ENCODE peak calls at places on chromosomes 5 and 9, in ten cellular contexts. One of them, this sample, is unnamed.

GRCh38 chr5:172283020-172283861 is at the start of gene UBTD2:
- DNase-seq in GM20000: peak; percentile 96
- DNase-seq in NB4: peak; percentile 86
- DNase-seq in cardiac fibroblast: peak; percentile 67
- DNase-seq in left lung: peak; percentile 97
- DNase-seq in DND-41: peak; percentile 82
- DNase-seq in IMR-90: peak; percentile 70
- DNase-seq in upper lobe of right lung: peak; percentile 93
- DNase-seq in right atrium auricular region: peak; percentile 68
- DNase-seq in Peyer's patch: peak; percentile 74
- DNase-seq in this sample: no peak

GRCh38 chr9:105392531-105392930 is 55.3 kb upstream of the FSD1L start:
- DNase-seq in upper lobe of right lung: no peak
- DNase-seq in IMR-90: no peak
- DNase-seq in Peyer's patch: no peak
- DNase-seq in right atrium auricular region: no peak
- DNase-seq in left lung: no peak
- DNase-seq in NB4: no peak
- DNase-seq in cardiac fibroblast: no peak
- DNase-seq in DND-41: no peak
- DNase-seq in GM20000: no peak
- DNase-seq in this sample: no peak

GRCh38 chr5:177098103-177098771 is 11.5 kb downstream of the FGFR4 start:
- DNase-seq in GM20000: no peak
- DNase-seq in cardiac fibroblast: no peak
- DNase-seq in upper lobe of right lung: no peak
- DNase-seq in Peyer's patch: no peak
- DNase-seq in left lung: no peak
- DNase-seq in NB4: no peak
- DNase-seq in DND-41: no peak
- DNase-seq in right atrium auricular region: no peak
- DNase-seq in IMR-90: peak; percentile 41
- DNase-seq in this sample: no peak

GRCh38 chr5:154165886-154166285 is 24.6 kb upstream of the GALNT10 start:
- DNase-seq in cardiac fibroblast: no peak
- DNase-seq in DND-41: no peak
- DNase-seq in NB4: no peak
- DNase-seq in left lung: no peak
- DNase-seq in Peyer's patch: no peak
- DNase-seq in right atrium auricular region: no peak
- DNase-seq in IMR-90: no peak
- DNase-seq in upper lobe of right lung: no peak
- DNase-seq in GM20000: no peak
- DNase-seq in this sample: no peak

GRCh38 chr5:172905771-172906170 is 53.5 kb upstream of the RPL26L1 start:
- DNase-seq in Peyer's patch: no peak
- DNase-seq in IMR-90: no peak
- DNase-seq in GM20000: no peak
- DNase-seq in cardiac fibroblast: no peak
- DNase-seq in upper lobe of right lung: no peak
- DNase-seq in right atrium auricular region: no peak
- DNase-seq in NB4: no peak
- DNase-seq in DND-41: no peak
- DNase-seq in left lung: no peak
- DNase-seq in this sample: no peak

GRCh38 chr5:127936439-127936972 is 147.1 kb upstream of the SLC12A2 start:
- DNase-seq in Peyer's patch: no peak
- DNase-seq in DND-41: no peak
- DNase-seq in NB4: no peak
- DNase-seq in upper lobe of right lung: no peak
- DNase-seq in left lung: no peak
- DNase-seq in right atrium auricular region: no peak
- DNase-seq in IMR-90: no peak
- DNase-seq in cardiac fibroblast: no peak
- DNase-seq in GM20000: peak; percentile 43
- DNase-seq in this sample: no peak

GRCh38 chr5:133938932-133939331 is 29.5 kb downstream of the C5orf15 start:
- DNase-seq in Peyer's patch: no peak
- DNase-seq in cardiac fibroblast: no peak
- DNase-seq in GM20000: peak; percentile 42
- DNase-seq in NB4: no peak
- DNase-seq in DND-41: no peak
- DNase-seq in left lung: no peak
- DNase-seq in right atrium auricular region: no peak
- DNase-seq in IMR-90: no peak
- DNase-seq in upper lobe of right lung: no peak
- DNase-seq in this sample: no peak

GRCh38 chr5:180975338-180975737 is 13.3 kb upstream of the BTNL3 start:
- DNase-seq in cardiac fibroblast: no peak
- DNase-seq in GM20000: peak; percentile 34
- DNase-seq in DND-41: peak; percentile 9
- DNase-seq in right atrium auricular region: no peak
- DNase-seq in left lung: no peak
- DNase-seq in IMR-90: no peak
- DNase-seq in Peyer's patch: peak; percentile 21
- DNase-seq in NB4: peak; percentile 56
- DNase-seq in upper lobe of right lung: no peak
- DNase-seq in this sample: no peak

GRCh38 chr5:76851713-76852369 is 2.0 kb downstream of the S100Z start:
- DNase-seq in IMR-90: no peak
- DNase-seq in right atrium auricular region: peak; percentile 63
- DNase-seq in GM20000: no peak
- DNase-seq in Peyer's patch: no peak
- DNase-seq in upper lobe of right lung: no peak
- DNase-seq in DND-41: no peak
- DNase-seq in cardiac fibroblast: no peak
- DNase-seq in left lung: no peak
- DNase-seq in NB4: peak; percentile 29
- DNase-seq in this sample: no peak

GRCh38 chr9:134296301-134297081 is 29.8 kb upstream of the RXRA start:
- DNase-seq in right atrium auricular region: no peak
- DNase-seq in left lung: peak; percentile 68
- DNase-seq in GM20000: no peak
- DNase-seq in Peyer's patch: no peak
- DNase-seq in NB4: no peak
- DNase-seq in DND-41: no peak
- DNase-seq in IMR-90: no peak
- DNase-seq in upper lobe of right lung: no peak
- DNase-seq in cardiac fibroblast: no peak
- DNase-seq in this sample: no peak

DNA sequence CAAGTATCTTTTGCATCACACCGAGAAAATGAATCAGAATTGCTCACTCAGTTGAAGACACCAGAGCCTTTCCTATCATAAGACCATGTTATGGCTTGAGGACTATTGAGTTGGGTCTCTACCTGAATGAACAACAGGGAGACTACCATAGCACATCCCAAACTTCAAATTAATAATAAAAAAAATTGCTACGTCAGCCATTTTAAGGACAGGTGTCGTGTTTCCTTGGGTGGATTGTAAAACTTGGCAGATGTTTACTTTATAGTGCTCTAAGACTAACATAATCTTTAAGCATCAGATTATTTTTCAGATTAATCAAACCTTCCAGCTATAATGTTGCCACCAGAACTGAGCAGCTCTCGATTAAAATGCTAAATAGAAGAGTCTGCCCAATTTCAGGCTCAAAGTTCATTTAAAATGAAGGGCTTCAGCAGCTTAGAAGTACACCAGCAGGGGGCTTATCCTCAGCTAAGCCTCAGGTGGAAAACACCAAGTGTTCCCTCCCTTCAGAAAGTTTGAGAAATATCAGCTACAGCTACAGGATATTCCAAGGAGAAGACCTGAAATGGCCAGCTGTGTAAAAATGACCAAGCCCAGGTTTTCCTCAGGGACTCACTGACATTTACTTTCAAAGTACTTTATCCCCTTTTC is 395.5 kb downstream of the DTWD2 start:
- DNase-seq in right atrium auricular region: no peak
- DNase-seq in cardiac fibroblast: no peak
- DNase-seq in DND-41: no peak
- DNase-seq in GM20000: no peak
- DNase-seq in IMR-90: no peak
- DNase-seq in upper lobe of right lung: no peak
- DNase-seq in Peyer's patch: no peak
- DNase-seq in left lung: no peak
- DNase-seq in NB4: no peak
- DNase-seq in this sample: no peak
- TF ChIP-seq CTCF in right atrium auricular region: no peak
- TF ChIP-seq CTCF in cardiac fibroblast: no peak
- TF ChIP-seq CTCF in DND-41: peak; percentile 36
- TF ChIP-seq CTCF in GM20000: no peak
- TF ChIP-seq CTCF in IMR-90: no peak
- TF ChIP-seq CTCF in upper lobe of right lung: no peak
- TF ChIP-seq CTCF in Peyer's patch: no peak
- TF ChIP-seq CTCF in left lung: no peak
- TF ChIP-seq CTCF in NB4: peak; percentile 12
- TF ChIP-seq CTCF in this sample: peak; percentile 17

DNA sequence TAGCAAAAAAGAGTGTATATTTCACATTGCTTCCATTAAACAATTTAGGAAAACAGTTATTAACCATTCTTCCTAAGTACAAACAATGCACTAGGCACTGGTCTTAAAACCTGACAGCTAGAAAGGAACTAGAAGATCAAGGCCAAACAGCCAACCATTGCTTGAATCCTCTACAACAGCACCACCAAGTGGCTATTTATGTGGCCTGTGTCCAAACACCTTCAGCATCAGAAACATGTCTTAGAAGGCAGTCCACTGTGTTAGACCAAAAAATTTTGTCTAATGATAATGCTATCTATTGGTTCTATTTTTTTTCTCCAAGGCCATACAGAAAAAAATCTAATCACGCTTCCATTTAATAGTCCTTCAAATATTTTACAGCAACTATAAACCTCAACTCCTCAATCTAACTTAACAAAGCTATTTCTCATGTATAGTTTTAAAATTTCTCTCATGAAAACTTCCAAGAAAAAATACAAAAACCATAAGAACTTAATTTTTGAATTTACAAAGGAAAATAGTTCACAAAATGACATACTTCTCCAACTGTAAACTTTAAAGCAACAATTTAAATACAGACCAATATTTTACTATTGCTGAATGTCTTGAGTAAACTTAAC is 36.1 kb downstream of the CAAP1 start:
- DNase-seq in right atrium auricular region: no peak
- DNase-seq in NB4: peak; percentile 50
- DNase-seq in GM20000: peak; percentile 41
- DNase-seq in upper lobe of right lung: no peak
- DNase-seq in cardiac fibroblast: peak; percentile 79
- DNase-seq in IMR-90: peak; percentile 38
- DNase-seq in DND-41: peak; percentile 21
- DNase-seq in left lung: no peak
- DNase-seq in Peyer's patch: no peak
- DNase-seq in this sample: no peak
- TF ChIP-seq CTCF in right atrium auricular region: peak; percentile 24
- TF ChIP-seq CTCF in NB4: peak; percentile 34
- TF ChIP-seq CTCF in GM20000: peak; percentile 35
- TF ChIP-seq CTCF in upper lobe of right lung: peak; percentile 37
- TF ChIP-seq CTCF in cardiac fibroblast: peak; percentile 61
- TF ChIP-seq CTCF in IMR-90: peak; percentile 33
- TF ChIP-seq CTCF in DND-41: peak; percentile 66
- TF ChIP-seq CTCF in left lung: no peak
- TF ChIP-seq CTCF in Peyer's patch: no peak
- TF ChIP-seq CTCF in this sample: peak; percentile 35

DNA sequence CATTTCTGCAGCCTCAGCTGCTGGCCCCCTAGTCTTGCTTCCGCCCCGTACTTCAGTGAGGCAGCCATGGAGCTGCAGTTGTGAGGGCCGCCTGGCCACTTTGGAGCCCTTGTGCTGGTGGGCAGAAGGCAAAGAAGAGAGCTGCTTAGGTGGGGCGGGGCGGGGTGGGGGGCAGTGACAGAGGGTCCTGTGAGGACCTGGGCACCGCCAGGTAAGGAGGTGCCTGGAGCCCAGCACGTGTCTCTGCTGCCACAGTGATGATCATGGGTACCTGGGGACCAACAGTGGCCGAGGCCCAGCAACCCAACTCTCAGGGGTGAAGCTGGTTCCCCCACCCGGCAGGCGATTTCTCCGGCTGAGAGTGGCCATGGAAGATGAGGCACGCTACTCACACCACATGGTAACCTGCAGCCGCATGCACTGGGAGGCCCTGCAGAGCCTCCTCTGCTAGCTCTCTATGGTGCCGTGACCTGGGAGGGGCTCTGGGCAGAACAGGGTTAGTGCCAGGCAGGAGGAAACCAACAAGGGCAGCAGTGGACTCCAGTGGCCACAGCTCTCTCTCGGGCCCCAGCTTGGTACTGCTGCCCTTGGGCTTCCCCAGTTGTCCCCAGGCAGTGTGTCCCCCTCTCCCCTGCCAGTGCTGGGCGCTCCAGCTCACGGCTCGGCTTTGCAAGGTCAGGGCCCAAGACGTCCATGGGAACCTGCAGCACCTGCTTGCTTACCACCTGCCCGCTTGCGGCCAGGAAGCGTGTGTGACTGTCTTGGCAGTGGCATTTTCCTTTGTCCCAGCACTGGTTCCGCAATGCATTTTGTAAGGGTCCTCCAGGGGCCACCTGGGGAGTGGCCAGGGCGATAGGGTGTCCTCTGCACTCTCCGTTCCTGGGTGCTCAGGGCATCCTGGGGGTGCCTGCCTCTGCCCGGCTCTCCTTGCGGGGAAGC is 24.0 kb downstream of the NDUFS6 start:
- DNase-seq in cardiac fibroblast: no peak
- DNase-seq in Peyer's patch: no peak
- DNase-seq in DND-41: no peak
- DNase-seq in NB4: no peak
- DNase-seq in upper lobe of right lung: no peak
- DNase-seq in left lung: peak; percentile 69
- DNase-seq in right atrium auricular region: no peak
- DNase-seq in IMR-90: no peak
- DNase-seq in GM20000: no peak
- DNase-seq in this sample: no peak
- TF ChIP-seq CTCF in cardiac fibroblast: no peak
- TF ChIP-seq CTCF in Peyer's patch: no peak
- TF ChIP-seq CTCF in DND-41: no peak
- TF ChIP-seq CTCF in NB4: no peak
- TF ChIP-seq CTCF in upper lobe of right lung: no peak
- TF ChIP-seq CTCF in left lung: no peak
- TF ChIP-seq CTCF in right atrium auricular region: no peak
- TF ChIP-seq CTCF in IMR-90: no peak
- TF ChIP-seq CTCF in GM20000: no peak
- TF ChIP-seq CTCF in this sample: no peak

DNA sequence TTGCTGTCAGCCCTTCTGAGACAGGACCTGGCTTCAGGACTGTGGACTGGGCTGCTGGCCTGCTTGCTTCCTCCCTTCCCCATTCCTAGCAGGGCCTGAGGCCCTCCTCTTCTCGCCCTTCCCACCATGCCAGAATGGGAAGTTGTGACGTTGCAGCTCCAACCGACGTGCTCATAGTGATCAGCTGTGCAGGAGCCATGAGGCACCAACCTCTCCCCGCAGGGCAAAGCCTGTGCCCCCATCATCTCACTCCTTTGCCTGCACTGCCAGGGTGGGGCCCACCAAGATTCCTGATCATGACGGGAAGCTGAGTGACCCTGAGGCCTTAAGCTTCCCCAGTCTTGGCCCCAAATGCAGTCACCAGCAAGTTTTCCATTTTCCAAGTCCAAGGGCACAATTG is 45.0 kb upstream of the GARNL3 start:
- DNase-seq in GM20000: no peak
- DNase-seq in cardiac fibroblast: no peak
- DNase-seq in IMR-90: no peak
- DNase-seq in left lung: no peak
- DNase-seq in upper lobe of right lung: no peak
- DNase-seq in DND-41: no peak
- DNase-seq in right atrium auricular region: no peak
- DNase-seq in Peyer's patch: no peak
- DNase-seq in NB4: no peak
- DNase-seq in this sample: no peak
- TF ChIP-seq CTCF in GM20000: no peak
- TF ChIP-seq CTCF in cardiac fibroblast: no peak
- TF ChIP-seq CTCF in IMR-90: no peak
- TF ChIP-seq CTCF in left lung: no peak
- TF ChIP-seq CTCF in upper lobe of right lung: no peak
- TF ChIP-seq CTCF in DND-41: no peak
- TF ChIP-seq CTCF in right atrium auricular region: no peak
- TF ChIP-seq CTCF in Peyer's patch: no peak
- TF ChIP-seq CTCF in NB4: no peak
- TF ChIP-seq CTCF in this sample: no peak

This sample was measured in AG09319.